ENCODE peak calls at places on chromosomes 3 and 15, in five cellular contexts. J is breast epithelium, P is HCT116, A is stomach, O is K562. F is an unnamed sample.

GRCh38 chr15:70247281-70247680 is 149.6 kb upstream of the TLE3 start:
- DNase-seq in J (no peak), A (no peak), P (no peak), O (no peak), F (no peak)

GRCh38 chr3:132629928-132630327 is 29.7 kb downstream of the ACAD11 start:
- DNase-seq in P (no peak), O (no peak), J (no peak), A (no peak), F (no peak)

GRCh38 chr3:43523454-43524053 is 98.3 kb downstream of the ANO10 start:
- DNase-seq in J (no peak), A (no peak), P (no peak), O (peak; percentile 19), F (no peak)

GRCh38 chr3:111227216-111227615 is 155.6 kb downstream of the NECTIN3 start:
- DNase-seq in A (no peak), O (no peak), P (no peak), J (no peak), F (no peak)

GRCh38 chr3:82274897-82275296 is 513.5 kb upstream of the GBE1 start:
- DNase-seq in A (no peak), P (no peak), J (no peak), O (no peak), F (no peak)

GRCh38 chr3:31957106-31957505 is 24.0 kb downstream of the OSBPL10 start:
- DNase-seq in J (no peak), O (no peak), A (no peak), P (no peak), F (peak; percentile 31)

GRCh38 chr15:83108266-83109219 is 1.1 kb downstream of the TM6SF1 start:
- DNase-seq in J (no peak), A (peak; percentile 34), O (no peak), P (no peak), F (no peak)

GRCh38 chr15:51245628-51246027 is 92.8 kb downstream of the CYP19A1 start:
- DNase-seq in J (no peak), O (no peak), P (no peak), A (no peak), F (no peak)

GRCh38 chr15:58462973-58463663 is 31.3 kb downstream of the LIPC start:
- DNase-seq in P (no peak), J (no peak), O (no peak), A (no peak), F (no peak)

GRCh38 chr15:91926871-91927270 is 73.4 kb downstream of the SLCO3A1 start:
- DNase-seq in A (no peak), O (no peak), P (no peak), J (no peak), F (no peak)

GRCh38 chr3:82938821-82939328 is 1177.4 kb upstream of the GBE1 start:
- DNase-seq in J (no peak), A (no peak), O (no peak), P (no peak), F (no peak)

GRCh38 chr3:185733980-185734724 is 90.7 kb downstream of the IGF2BP2 start:
- DNase-seq in A (peak; percentile 59), P (peak; percentile 83), O (peak; percentile 64), J (no peak), F (no peak)

GRCh38 chr15:40664909-40665308 is 30.1 kb upstream of the RAD51 start:
- DNase-seq in O (no peak), J (no peak), A (no peak), P (no peak), F (no peak)

GRCh38 chr3:145170101-145170500 is 990.9 kb downstream of the PLOD2 start:
- DNase-seq in J (no peak), O (no peak), A (no peak), P (no peak), F (no peak)

GRCh38 chr15:53759333-53759975 is at the start of gene WDR72:
- DNase-seq in A (no peak), P (no peak), O (peak; percentile 38), J (no peak), F (no peak)

GRCh38 chr15:36284911-36285310 is 294.5 kb upstream of the CDIN1 start:
- DNase-seq in A (no peak), J (no peak), P (no peak), O (no peak), F (no peak)

GRCh38 chr3:50662408-50662807 is 12.3 kb upstream of the DOCK3 start:
- DNase-seq in P (no peak), A (no peak), J (peak; percentile 10), O (no peak), F (no peak)

DNA sequence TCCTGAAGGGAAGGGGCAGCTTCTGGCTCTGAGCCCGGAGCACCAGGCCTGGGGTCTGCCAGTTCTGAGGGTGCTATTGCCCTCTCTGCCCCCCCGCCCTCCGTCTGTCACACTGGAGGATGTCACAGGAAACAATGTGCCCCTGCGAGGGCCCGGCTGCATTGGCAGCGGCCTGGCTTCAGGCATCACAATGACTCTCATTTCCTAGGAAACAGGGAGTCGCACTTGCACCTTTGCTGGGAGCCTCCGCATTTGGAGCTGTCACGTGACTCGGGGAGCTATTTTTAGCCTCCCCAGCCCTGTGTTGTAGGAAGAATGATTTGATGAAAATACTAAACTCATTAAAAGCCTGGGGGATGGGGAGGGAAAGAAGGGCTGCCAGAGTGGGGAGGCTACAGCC is 518.9 kb downstream of the SHQ1 start:
- DNase-seq in P (no peak), O (no peak), J (no peak), A (no peak), F (no peak)
- TF ChIP-seq POLR2AphosphoS5 in P (no peak), O (no peak), J (no peak), A (no peak), F (no peak)

DNA sequence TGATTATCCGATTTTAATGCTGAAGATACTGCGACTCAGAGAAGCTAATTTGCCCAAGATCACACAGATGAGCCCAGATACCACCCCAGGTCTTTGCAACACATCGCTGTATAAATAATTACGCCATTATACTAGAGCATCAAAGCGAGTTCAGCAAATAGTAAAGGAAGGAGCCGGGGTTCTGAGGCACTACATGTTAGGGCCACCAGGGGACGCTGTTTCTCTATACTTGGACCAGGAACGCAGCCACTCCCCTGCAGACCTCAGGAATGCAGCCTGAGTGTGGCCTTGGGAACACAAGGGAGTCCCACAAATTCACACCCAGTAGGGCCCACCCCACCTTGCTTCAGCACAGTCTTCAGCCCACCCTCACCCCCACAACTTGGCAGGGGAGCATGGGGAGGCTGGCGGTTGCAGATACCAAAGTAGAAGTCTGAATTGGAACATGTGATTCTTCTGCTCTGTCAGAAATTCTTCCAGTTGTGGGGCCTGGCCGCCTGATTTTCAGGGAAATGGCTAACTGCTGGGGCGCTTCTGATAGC is 57.8 kb upstream of the RYK start:
- DNase-seq in O (peak; percentile 69), J (peak; percentile 87), P (peak; percentile 63), A (peak; percentile 89), F (peak; percentile 97)
- TF ChIP-seq POLR2A in O (no peak), J (no peak), P (no peak), A (no peak), F (no peak)

GRCh38 chr3:196842567-196843434 is 24.9 kb upstream of the SENP5 start:
- DNase-seq in O (peak; percentile 25), P (no peak), A (no peak), J (no peak), F (no peak)

GRCh38 chr3:196835081-196835480 is 32.6 kb upstream of the SENP5 start:
- DNase-seq in J (no peak), P (no peak), A (no peak), O (no peak), F (no peak)

GRCh38 chr3:196843435-196844110 is 24.1 kb upstream of the SENP5 start:
- DNase-seq in J (no peak), O (no peak), A (no peak), P (no peak), F (no peak)

DNA sequence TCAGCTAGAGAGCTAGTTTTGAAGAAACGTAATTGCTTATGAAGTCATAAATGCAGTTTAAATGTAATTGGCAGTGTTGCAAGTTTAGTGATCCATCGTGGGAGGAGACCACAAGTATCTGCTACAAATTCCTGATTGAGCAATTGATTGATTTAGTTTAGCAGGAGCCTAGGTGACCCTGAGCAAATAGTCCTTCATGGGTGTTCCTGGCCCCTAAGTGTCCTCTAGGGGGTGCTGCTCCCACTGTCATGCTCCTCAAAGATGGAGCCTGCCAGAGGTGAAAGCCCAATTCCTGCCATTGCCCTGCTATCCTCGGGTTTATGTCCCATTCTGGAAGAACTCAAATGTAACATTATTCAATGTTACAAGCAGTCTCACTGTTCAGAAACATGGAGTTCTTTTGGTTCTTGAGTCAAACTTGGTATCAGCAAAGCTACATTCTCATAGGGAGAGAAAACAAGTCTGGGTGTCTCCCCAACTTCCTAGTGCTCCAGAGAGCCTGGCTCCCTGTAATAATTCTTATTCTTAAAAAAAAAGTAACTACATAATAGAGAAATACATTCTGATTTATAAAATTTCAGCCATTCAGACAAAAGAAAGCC is 29.8 kb upstream of the SENP5 start:
- DNase-seq in P (peak; percentile 31), O (peak; percentile 72), A (peak; percentile 74), J (peak; percentile 57), F (no peak)
- TF ChIP-seq POLR2AphosphoS5 in P (no peak), O (no peak), A (peak; percentile 53), J (no peak), F (no peak)

GRCh38 chr3:42012935-42013651 is 51.2 kb upstream of the ULK4 start:
- DNase-seq in O (no peak), A (peak; percentile 82), P (peak; percentile 18), J (peak; percentile 57), F (no peak)
- TF ChIP-seq POLR2A in O (peak; percentile 68), A (no peak), P (no peak), J (no peak), F (no peak)

DNA sequence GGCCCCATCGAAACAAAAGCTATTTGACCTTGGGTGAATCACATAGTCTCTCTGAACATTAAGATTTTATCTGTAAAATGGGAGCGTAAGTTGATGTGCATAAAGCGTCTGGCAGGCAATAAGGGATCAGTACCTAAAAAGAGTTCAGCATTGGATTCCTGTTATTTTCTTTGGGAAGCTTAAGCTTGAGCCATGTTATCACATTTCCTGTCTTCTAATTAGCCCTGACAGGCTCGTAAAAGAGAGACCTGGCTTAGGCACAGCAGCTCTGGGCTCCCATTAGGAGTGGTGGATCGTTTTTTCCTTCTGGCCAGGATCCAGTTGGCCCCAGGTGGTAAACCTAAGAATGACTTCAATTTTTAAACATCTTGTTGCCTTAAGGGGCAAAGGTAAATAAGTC is 26.0 kb upstream of the CA12 start:
- DNase-seq in J (no peak), P (no peak), A (no peak), O (no peak), F (no peak)
- TF ChIP-seq POLR2AphosphoS5 in J (no peak), P (no peak), A (no peak), O (no peak), F (no peak)

GRCh38 chr3:52454938-52455282 is 494 bp upstream of the NISCH start:
- DNase-seq in O (no peak), P (no peak), A (no peak), J (no peak), F (no peak)
- TF ChIP-seq POLR2A in O (no peak), P (no peak), A (no peak), J (no peak), F (no peak)

F was measured in esophagus muscularis mucosa.